ENCODE peak calls at places on chromosomes 5 and 9, in ten cellular contexts. J is neural progenitor cell, B is keratinocyte, U is mammary epithelial cell, V is HCT116, E is MM.1S, Q is mesendoderm, P is H1, G is fibroblast of lung, K is HepG2. M is an unnamed sample.
A peak's percentile ranks its signal among the peaks of the same experiment; 100 is the strongest.

GRCh38 chr5:132259061-132259851 is 1.8 kb downstream of the PDLIM4 start:
- DNase-seq in E (no peak), U (peak; percentile 86), Q (no peak), V (no peak), P (no peak), G (peak; percentile 96), K (no peak), B (no peak), J (peak; percentile 54), M (peak; percentile 91)

GRCh38 chr9:22337261-22337660 is 109.4 kb upstream of the DMRTA1 start:
- DNase-seq in J (no peak), G (no peak), E (no peak), U (no peak), K (no peak), Q (no peak), B (no peak), V (no peak), P (no peak), M (peak; percentile 16)

GRCh38 chr5:102277059-102277621 is 18.9 kb downstream of the SLCO4C1 start:
- DNase-seq in P (no peak), U (no peak), E (no peak), K (no peak), V (no peak), J (no peak), B (no peak), Q (no peak), G (no peak), M (no peak)

GRCh38 chr5:90747175-90747574 is 188.6 kb downstream of the ADGRV1 start:
- DNase-seq in Q (no peak), K (no peak), B (no peak), P (no peak), E (no peak), U (peak; percentile 46), J (no peak), G (no peak), V (peak; percentile 6), M (peak; percentile 51)

GRCh38 chr5:138448481-138449398 is 9.9 kb downstream of the REEP2 start:
- DNase-seq in G (peak; percentile 39), B (no peak), P (no peak), J (no peak), U (no peak), V (no peak), E (no peak), Q (peak; percentile 73), K (no peak), M (no peak)

GRCh38 chr9:13213337-13213736 is 66.2 kb downstream of the MPDZ start:
- DNase-seq in V (no peak), P (no peak), G (peak; percentile 60), Q (no peak), B (no peak), K (peak; percentile 3), U (no peak), E (peak; percentile 9), J (no peak), M (peak; percentile 10)

GRCh38 chr9:130539473-130540223 is 39.7 kb upstream of the FUBP3 start:
- DNase-seq in K (no peak), P (no peak), J (no peak), G (peak; percentile 83), E (no peak), Q (no peak), U (peak; percentile 88), V (peak; percentile 40), B (peak; percentile 79), M (peak; percentile 54)

GRCh38 chr9:96853711-96854072 is 622 bp downstream of the ZNF782 start:
- DNase-seq in G (no peak), Q (peak; percentile 7), P (no peak), V (no peak), E (peak; percentile 36), J (no peak), B (no peak), K (no peak), U (no peak), M (no peak)

GRCh38 chr9:127557466-127557869 is 54.6 kb upstream of the STXBP1 start:
- DNase-seq in B (no peak), E (no peak), Q (peak; percentile 54), K (no peak), G (peak; percentile 82), U (no peak), V (no peak), P (no peak), J (peak; percentile 53), M (no peak)

GRCh38 chr9:127556871-127557270 is 55.2 kb upstream of the STXBP1 start:
- DNase-seq in G (no peak), Q (no peak), V (no peak), K (no peak), P (no peak), B (no peak), U (no peak), E (no peak), J (no peak), M (no peak)

GRCh38 chr9:127554966-127555829 is 56.9 kb upstream of the STXBP1 start:
- DNase-seq in U (no peak), V (no peak), E (no peak), B (no peak), G (no peak), Q (no peak), P (no peak), K (no peak), J (peak; percentile 80), M (no peak)

GRCh38 chr9:127557998-127558546 is 54.0 kb upstream of the STXBP1 start:
- DNase-seq in J (no peak), K (no peak), G (peak; percentile 72), V (no peak), U (no peak), E (no peak), Q (no peak), B (no peak), P (no peak), M (no peak)

DNA sequence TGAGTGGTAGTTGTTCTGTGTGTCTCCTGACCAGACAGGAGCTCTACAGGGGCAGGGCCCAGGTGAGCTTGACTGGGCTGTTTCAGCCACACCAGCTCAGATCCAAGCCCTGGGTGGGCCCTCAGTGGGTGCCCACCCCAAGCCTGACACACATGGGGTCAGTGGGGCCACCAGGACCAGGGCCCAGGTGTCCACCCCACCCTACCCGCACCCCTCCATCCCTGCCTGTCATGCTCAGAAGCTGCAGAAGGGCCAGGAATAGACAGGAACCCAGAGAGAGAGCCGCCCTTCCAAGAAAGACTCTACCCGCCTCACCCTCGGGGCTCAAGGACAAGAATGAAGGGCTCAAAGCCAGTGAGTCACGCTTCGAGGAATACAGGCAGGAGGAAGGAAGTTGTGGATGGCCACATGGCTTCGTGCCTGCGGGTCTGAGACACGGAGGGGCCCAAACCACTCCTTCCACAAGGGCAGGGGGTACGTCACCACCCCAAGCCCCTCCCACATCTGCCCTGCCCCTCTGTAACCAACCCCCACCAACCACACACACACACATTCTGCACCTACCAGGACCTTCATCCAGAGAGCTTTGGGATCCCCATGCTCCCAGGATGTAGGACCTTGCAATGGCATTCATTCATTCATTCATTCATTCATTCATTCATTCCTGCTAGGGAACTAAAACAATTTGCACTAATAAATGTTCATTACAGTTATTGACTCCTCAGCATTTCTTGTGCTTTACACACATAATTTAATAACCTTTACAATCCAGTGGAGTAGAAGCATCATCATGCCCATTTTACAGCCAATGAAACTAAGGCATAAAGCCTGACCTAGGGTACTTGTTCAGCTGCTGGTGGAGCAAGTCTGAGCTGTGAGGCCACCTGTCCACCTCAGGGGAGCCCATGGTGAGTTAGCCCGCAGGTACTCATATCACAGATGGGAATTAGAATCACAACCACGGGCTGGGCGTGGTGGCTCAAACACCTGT is 56.0 kb upstream of the STXBP1 start:
- DNase-seq in V (peak; percentile 80), J (no peak), K (no peak), B (peak; percentile 94), P (no peak), G (peak; percentile 90), U (peak; percentile 94), E (no peak), Q (peak; percentile 65), M (peak; percentile 95)
- H3K79me2 ChIP-seq in V (peaks cover 97% of the 10 kb centered on the region), J (peaks cover 24% of the 10 kb centered on the region), K (peaks cover 23% of the 10 kb centered on the region), B (peaks cover 88% of the 10 kb centered on the region), P (no peaks in the 10 kb centered on the region), G (peaks cover 99% of the 10 kb centered on the region), U (peaks cover 98% of the 10 kb centered on the region), E (no peaks in the 10 kb centered on the region), Q (peaks cover 39% of the 10 kb centered on the region), M (peaks cover 98% of the 10 kb centered on the region)

GRCh38 chr5:1031306-1031959 is 22.8 kb downstream of the NKD2 start:
- DNase-seq in Q (no peak), P (no peak), V (no peak), G (no peak), E (no peak), K (no peak), B (no peak), U (no peak), J (no peak), M (no peak)

GRCh38 chr5:1029270-1029944 is 20.8 kb downstream of the NKD2 start:
- DNase-seq in V (no peak), K (no peak), Q (no peak), J (no peak), G (no peak), P (no peak), B (no peak), E (no peak), U (no peak), M (no peak)

GRCh38 chr5:1030801-1031271 is 22.2 kb downstream of the NKD2 start:
- DNase-seq in B (no peak), K (no peak), P (no peak), V (no peak), J (no peak), E (no peak), Q (no peak), G (no peak), U (no peak), M (no peak)

GRCh38 chr5:1028481-1029269 is 20.1 kb downstream of the NKD2 start:
- DNase-seq in E (no peak), J (no peak), B (no peak), G (no peak), Q (no peak), P (no peak), V (no peak), K (no peak), U (no peak), M (no peak)

DNA sequence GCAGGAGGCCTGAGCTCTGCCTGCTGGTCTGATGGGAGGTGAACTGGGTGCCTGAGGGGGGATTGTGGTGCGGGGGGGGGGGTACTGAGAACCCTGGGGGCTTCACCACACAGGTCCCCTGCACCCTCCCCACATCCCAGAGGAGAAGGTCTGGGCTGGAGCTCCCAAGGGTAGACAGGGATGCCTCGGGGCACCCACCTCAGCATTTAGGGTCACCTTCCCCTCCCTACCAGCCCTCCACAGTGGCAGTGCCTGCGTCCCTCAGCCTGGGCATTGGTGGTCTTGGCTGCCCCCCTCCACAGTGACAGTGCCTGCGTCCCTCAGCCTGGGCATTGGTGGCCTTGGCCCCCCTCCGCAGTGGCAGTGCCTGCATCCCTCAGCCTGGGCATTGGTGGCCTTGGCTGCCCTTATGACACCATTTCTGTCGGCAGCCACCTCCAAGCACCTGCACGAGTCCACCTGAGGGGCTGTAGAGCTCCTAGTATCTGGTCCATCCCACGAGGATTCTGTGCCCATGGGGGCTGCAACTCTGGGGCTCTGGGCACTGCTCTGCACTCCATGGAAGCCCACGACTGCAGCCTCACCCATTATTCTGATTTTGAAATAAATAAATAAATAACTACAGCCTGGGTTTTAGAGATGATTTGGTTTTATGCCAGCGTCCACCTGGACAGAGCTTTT is 21.5 kb downstream of the NKD2 start:
- DNase-seq in K (no peak), B (no peak), G (no peak), E (no peak), J (no peak), Q (no peak), P (no peak), U (no peak), V (no peak), M (no peak)
- H3K9ac ChIP-seq in K (no peak overlapping the region), B (no peak overlapping the region), G (no peak overlapping the region), E (no peak overlapping the region), J (no peak overlapping the region), Q (no peak overlapping the region), P (no peak overlapping the region), U (no peak overlapping the region), V (no peak overlapping the region), M (no peak overlapping the region)

DNA sequence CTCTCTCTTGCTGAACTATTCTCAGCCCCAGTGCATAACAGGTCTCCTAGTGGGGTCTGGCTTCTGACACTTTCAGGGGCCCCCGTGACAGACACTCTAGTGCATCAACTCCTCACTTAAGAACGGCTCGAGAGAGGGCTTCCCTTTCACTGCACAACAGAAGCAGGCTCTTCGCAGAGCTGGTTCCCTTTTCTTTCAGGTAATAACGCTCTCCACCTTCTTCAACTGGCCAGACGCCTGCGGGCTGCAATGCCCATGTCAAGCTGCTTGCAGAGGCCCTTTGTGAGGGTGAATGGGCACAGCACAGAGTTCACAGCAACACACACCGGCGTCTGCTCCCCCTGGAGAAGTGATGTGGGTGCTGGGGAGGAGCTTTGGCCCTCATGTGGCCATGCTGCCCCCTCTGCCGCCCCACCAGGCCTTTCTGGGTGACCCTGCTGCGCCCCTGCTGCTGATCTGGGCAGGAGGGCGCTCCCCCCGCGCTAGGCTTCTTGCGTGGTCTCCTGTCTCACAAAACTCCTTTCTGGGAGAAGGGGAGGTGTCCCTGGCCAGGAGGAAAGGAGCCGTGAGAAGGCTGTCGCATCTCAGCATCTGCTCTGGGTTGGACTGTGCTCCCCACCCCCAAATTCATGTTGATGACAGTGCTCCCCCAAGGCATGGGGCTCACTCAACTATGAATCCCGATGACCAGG is 2.4 kb downstream of the MRPL36 start:
- DNase-seq in G (no peak), V (no peak), J (no peak), Q (no peak), B (no peak), K (no peak), E (no peak), U (no peak), P (no peak), M (no peak)
- H3K79me2 ChIP-seq in G (peaks cover 35% of the 10 kb centered on the region), V (peaks cover 52% of the 10 kb centered on the region), J (peaks cover 33% of the 10 kb centered on the region), Q (peaks cover 12% of the 10 kb centered on the region), B (peaks cover 55% of the 10 kb centered on the region), K (peaks cover 29% of the 10 kb centered on the region), E (peaks cover 50% of the 10 kb centered on the region), U (peaks cover 56% of the 10 kb centered on the region), P (no peaks in the 10 kb centered on the region), M (peaks cover 47% of the 10 kb centered on the region)

DNA sequence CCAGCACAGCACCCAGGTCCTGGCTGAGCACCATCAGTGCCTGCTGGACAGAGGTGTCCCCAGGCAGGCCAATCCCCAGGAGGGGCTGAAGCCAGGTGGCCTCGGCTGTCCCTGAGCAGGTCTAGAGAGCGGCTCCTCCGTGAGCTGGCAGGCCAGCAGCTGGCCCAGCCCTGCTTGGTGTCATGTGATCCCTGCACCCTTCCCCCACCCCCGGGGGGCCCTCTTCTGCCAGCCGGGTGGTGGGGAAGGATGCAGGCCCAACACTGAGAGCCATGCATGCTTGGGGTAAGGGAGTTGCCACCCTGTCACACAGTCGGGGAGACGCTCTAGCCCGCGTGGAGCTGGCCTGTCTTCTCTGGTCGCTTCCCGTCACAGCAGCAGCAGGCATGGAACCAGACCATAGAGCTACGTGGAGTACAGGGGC is 7.1 kb downstream of the RALGDS start:
- DNase-seq in E (no peak), J (no peak), K (no peak), B (no peak), P (no peak), G (no peak), Q (no peak), U (no peak), V (no peak), M (no peak)
- H3K9ac ChIP-seq in E (no peak overlapping the region), J (peak overlapping the region; percentile 12), K (no peak overlapping the region), B (no peak overlapping the region), P (no peak overlapping the region), G (no peak overlapping the region), Q (no peak overlapping the region), U (no peak overlapping the region), V (no peak overlapping the region), M (peak overlapping the region; percentile 60)

M was measured in astrocyte.